ENCODE peak calls at places on chromosomes 11 and 22, in four cellular contexts. K is HepG2, X is H1, D is GM12878. M is an unnamed sample.

GRCh38 chr11:75578977-75579376 is 16.9 kb downstream of the SERPINH1 start:
- DNase-seq in K (no peak), X (no peak), D (no peak), M (no peak)

GRCh38 chr22:19824197-19825015 is 30.3 kb downstream of the GNB1L start:
- DNase-seq in K (peak), X (peak), D (no peak), M (no peak)

GRCh38 chr11:69828971-69829344 is 9.7 kb upstream of the FGF3 start:
- DNase-seq in K (no peak), X (no peak), D (no peak), M (no peak)

GRCh38 chr11:47352556-47352955 is at the start of gene MYBPC3:
- DNase-seq in K (no peak), X (no peak), D (no peak), M (no peak)

GRCh38 chr11:80873309-80873999 is 1432.6 kb upstream of the TENM4 start:
- DNase-seq in K (no peak), X (no peak), D (peak), M (no peak)

GRCh38 chr11:94396282-94396681 is 4.9 kb downstream of the GPR83 start:
- DNase-seq in K (no peak), X (no peak), D (no peak), M (no peak)

GRCh38 chr11:117834838-117835443 is 10.4 kb upstream of the FXYD2 start:
- DNase-seq in K (no peak), X (no peak), D (no peak), M (no peak)

GRCh38 chr11:32829680-32830412 is at the start of gene PRRG4:
- DNase-seq in K (no peak), X (peak), D (no peak), M (no peak)

GRCh38 chr11:34655335-34656008 is 34.6 kb downstream of the EHF start:
- DNase-seq in K (peak), X (no peak), D (no peak), M (no peak)

GRCh38 chr11:115941481-115941993 is 437.3 kb upstream of the CADM1 start:
- DNase-seq in K (no peak), X (no peak), D (no peak), M (no peak)

GRCh38 chr11:76232026-76232665 is 25.8 kb upstream of the WNT11 start:
- DNase-seq in K (no peak), X (no peak), D (peak), M (no peak)

GRCh38 chr11:68518191-68518590 is 57.6 kb downstream of the PPP6R3 start:
- DNase-seq in K (no peak), X (no peak), D (no peak), M (no peak)

GRCh38 chr11:32562839-32563599 is 20.6 kb upstream of the EIF3M start:
- DNase-seq in K (no peak), X (no peak), D (no peak), M (no peak)

GRCh38 chr11:132140056-132140455 is 769.6 kb downstream of the NTM start:
- DNase-seq in K (no peak), X (no peak), D (no peak), M (no peak)

GRCh38 chr22:19932367-19933206 is 9.0 kb upstream of the COMT start:
- DNase-seq in K (no peak), X (no peak), D (no peak), M (no peak)

GRCh38 chr11:26964335-26964734 is 29.6 kb upstream of the FIBIN start:
- DNase-seq in K (no peak), X (no peak), D (no peak), M (no peak)

GRCh38 chr11:114244995-114245394 is 51.2 kb upstream of the NNMT start:
- DNase-seq in K (no peak), X (no peak), D (no peak), M (no peak)

GRCh38 chr11:38182126-38182907 is 1584.3 kb upstream of the RAG2 start:
- DNase-seq in K (peak), X (no peak), D (no peak), M (no peak)

GRCh38 chr22:36569999-36570398 is 41.0 kb upstream of the EIF3D start:
- DNase-seq in K (peak), X (peak), D (no peak), M (peak)

GRCh38 chr11:113378013-113378412 is 9.6 kb upstream of the ANKK1 start:
- DNase-seq in K (no peak), X (no peak), D (no peak), M (no peak)

GRCh38 chr11:77113382-77114088 is 10.9 kb downstream of the OMP start:
- DNase-seq in K (no peak), X (peak), D (no peak), M (no peak)

GRCh38 chr11:103476874-103477273 is 367.6 kb downstream of the DYNC2H1 start:
- DNase-seq in K (no peak), X (no peak), D (no peak), M (no peak)

GRCh38 chr11:13692172-13692571 is 23.7 kb downstream of the FAR1 start:
- DNase-seq in K (no peak), X (no peak), D (no peak), M (no peak)

GRCh38 chr11:34027516-34028406 is 23.8 kb upstream of the CAPRIN1 start:
- DNase-seq in K (peak), X (no peak), D (no peak), M (no peak)

GRCh38 chr11:12743834-12744449 is 69.7 kb downstream of the TEAD1 start:
- DNase-seq in K (no peak), X (no peak), D (no peak), M (no peak)

GRCh38 chr11:111734383-111735261 is 31.6 kb downstream of the PPP2R1B start:
- DNase-seq in K (no peak), X (no peak), D (no peak), M (no peak)

GRCh38 chr11:65427691-65428577 is 5.3 kb downstream of the NEAT1 start:
- DNase-seq in K (no peak), X (no peak), D (no peak), M (no peak)

GRCh38 chr22:44338906-44339305 is 26.2 kb upstream of the SHISAL1 start:
- DNase-seq in K (no peak), X (no peak), D (no peak), M (no peak)

GRCh38 chr22:45511847-45512261 is 9.2 kb downstream of the FBLN1 start:
- DNase-seq in K (no peak), X (no peak), D (no peak), M (no peak)
- TF ChIP-seq ZNF274 in K (no peak), X (no peak), D (no peak), M (no peak)

GRCh38 chr11:1753426-1754305 is 3.3 kb upstream of the IFITM10 start:
- DNase-seq in K (no peak), X (no peak), D (no peak), M (no peak)

GRCh38 chr11:1756024-1756561 is 5.7 kb upstream of the IFITM10 start:
- DNase-seq in K (no peak), X (no peak), D (no peak), M (no peak)

GRCh38 chr11:1754376-1755150 is 4.2 kb upstream of the IFITM10 start:
- DNase-seq in K (no peak), X (no peak), D (no peak), M (no peak)

GRCh38 chr11:1756791-1757771 is 6.6 kb downstream of the CTSD start:
- DNase-seq in K (no peak), X (no peak), D (no peak), M (no peak)

DNA sequence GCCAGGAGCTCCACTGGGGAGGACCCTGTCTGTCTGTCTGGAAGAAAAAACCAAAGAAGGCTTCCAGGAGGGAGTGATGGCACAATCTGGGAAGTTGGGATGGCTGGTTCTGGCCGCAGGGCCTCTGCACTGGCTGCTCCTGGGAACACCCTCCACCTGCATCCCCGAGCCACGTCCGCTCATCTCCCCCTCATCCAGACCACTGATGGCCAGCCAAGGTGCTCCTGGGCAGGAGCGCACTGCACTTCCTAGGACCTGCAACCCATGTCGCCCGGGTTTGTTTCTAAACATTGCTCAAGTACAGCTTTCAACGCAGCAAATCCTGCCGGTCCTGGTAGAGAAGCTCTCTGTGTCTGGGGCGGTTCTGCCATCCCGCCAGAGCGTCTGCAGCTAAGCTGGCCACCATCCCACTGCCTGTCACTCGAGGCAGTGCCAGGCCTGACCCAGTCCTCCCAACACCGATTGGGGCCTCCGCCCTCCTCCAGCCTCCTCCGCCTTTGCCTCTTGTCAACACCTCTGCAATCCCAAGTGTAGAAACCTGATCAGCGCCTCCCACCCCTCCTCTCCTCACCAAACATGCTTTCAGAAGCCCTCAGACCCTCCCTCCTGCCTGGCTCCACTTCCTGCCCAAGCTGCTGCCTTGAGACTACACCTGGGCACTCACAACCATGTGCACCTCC is 5.1 kb upstream of the IFITM10 start:
- DNase-seq in K (no peak), X (no peak), D (no peak), M (no peak)
- TF ChIP-seq SUZ12 in K (no peak), X (no peak), D (no peak), M (no peak)

DNA sequence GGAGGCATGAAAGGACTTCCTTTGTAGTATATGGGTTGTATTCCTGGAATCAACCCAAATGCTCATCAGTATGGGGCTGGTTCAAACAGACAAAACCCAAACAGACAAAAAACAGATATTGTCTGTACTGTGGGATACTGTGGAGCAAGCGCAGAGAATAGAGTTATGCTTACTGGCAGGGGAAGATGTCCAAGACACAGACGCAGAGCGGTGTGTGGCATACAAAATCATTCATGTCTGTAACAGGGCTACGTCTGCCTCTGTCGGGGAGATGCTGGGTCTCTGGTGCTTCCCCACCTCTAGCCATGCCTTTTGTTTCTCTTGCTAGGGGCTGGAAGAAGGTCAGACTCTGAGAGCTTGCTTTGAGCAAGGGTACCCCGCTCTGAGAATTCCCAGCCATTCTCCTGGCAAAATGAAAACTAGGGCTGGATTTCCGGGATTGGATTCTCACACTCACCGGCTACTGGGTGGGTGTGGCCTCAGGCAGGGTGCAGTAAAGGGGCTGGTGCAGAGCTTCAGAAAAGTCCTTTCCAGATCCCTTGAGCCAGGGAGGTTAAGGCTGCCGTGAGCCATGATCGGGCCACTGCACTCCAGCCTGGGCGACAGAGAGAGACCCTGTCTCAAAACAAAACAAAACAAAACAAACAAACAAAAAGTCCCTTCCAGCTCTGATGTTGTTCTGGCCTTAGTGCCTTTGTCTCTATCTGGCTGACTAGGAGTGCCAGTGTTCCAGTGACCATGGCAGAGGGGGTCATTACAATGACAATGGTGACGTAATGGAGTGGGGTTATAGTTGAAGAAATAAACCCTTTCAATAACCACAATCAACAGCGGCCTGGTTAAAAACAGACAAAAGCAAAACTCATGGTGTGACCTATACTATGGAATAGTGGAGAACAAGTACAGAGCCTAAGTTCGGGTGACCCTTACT is 2.9 kb upstream of the ABCC8 start:
- DNase-seq in K (no peak), X (peak), D (no peak), M (no peak)
- TF ChIP-seq YY1 in K (no peak), X (peak), D (no peak), M (no peak)

GRCh38 chr22:30226192-30226832 is 20.2 kb downstream of the LIF start:
- DNase-seq in K (peak), X (no peak), D (no peak), M (no peak)
- TF ChIP-seq ZNF274 in K (no peak), X (no peak), D (no peak), M (no peak)

GRCh38 chr11:130314749-130315285 is at the start of gene ZBTB44:
- DNase-seq in K (peak), X (peak), D (peak), M (peak)
- TF ChIP-seq SUZ12 in K (no peak), X (no peak), D (no peak), M (no peak)

GRCh38 chr11:120209750-120210650 is 832 bp upstream of the OAF start:
- DNase-seq in K (no peak), X (no peak), D (no peak), M (no peak)

GRCh38 chr11:120210651-120211521 is at the start of gene OAF:
- DNase-seq in K (peak), X (peak), D (no peak), M (peak)

GRCh38 chr11:120208012-120208441 is 2.8 kb upstream of the OAF start:
- DNase-seq in K (peak), X (no peak), D (no peak), M (no peak)

GRCh38 chr11:120207517-120207916 is 3.3 kb upstream of the OAF start:
- DNase-seq in K (no peak), X (no peak), D (no peak), M (no peak)

GRCh38 chr11:120208777-120209176 is 2.1 kb upstream of the OAF start:
- DNase-seq in K (peak), X (no peak), D (no peak), M (no peak)
- TF ChIP-seq YY1 in K (no peak), X (no peak), D (no peak), M (no peak)

DNA sequence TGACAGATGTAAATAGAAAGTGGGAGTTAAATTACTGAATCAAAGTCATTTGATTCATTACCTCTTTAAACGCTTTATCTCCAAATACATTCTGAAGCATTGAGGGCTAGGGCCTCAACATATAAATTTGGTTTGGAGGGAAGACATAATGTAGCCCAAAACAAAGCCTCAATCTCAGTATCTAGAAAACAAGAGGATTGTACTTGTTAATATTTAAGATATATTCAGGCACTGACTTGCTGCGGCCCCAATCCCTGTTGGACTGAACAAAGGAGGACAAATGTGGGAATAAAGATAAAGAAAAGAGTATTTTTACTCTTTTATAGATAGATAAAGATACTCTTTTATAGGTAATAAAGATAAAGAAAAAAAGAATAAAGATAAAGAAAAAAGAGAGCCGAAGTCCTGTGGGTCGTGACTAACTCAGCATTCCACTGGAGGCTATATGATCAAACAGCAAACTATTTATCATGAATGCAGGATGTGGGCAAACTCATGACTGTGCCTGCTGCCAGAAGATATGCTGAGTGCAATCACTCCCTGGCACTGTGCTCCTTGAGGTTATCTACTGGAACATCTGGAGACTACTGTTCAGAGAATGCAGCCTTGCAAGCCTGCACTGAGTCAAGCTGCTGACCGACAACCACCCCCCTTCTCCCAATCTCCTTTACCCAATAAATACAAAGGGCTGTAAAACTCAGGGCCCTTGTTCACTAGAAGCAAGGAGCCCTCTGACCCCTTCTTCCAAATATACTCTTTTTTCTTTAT is 6.9 kb downstream of the OR10V1 start:
- DNase-seq in K (no peak), X (no peak), D (no peak), M (no peak)
- TF ChIP-seq ZNF274 in K (no peak), X (no peak), D (no peak), M (no peak)

DNA sequence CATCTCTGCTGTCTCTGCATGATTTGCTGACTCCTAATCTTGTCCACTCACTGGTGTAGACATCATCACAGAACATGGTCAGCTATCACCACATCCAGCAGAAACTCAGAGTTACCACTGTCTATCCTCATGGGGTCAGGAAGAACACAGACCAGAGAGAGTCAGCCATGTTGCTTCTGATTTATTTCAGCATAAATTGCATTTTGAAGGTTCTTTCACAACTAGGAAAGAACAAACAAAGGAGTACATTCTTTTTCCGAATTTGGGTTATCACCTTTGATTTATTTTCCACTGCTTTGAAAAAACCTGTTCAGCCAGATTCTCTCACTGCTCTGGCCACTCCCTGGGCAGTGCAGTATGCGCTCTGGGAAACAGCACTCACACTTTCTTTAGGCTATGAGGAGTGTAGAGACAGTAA is 172.0 kb upstream of the MTMR2 start:
- DNase-seq in K (no peak), X (no peak), D (no peak), M (no peak)
- TF ChIP-seq SUZ12 in K (no peak), X (no peak), D (no peak), M (no peak)

GRCh38 chr11:2518983-2519340 is 74.2 kb downstream of the KCNQ1 start:
- DNase-seq in K (no peak), X (peak), D (no peak), M (no peak)
- TF ChIP-seq YY1 in K (no peak), X (no peak), D (no peak), M (no peak)

DNA sequence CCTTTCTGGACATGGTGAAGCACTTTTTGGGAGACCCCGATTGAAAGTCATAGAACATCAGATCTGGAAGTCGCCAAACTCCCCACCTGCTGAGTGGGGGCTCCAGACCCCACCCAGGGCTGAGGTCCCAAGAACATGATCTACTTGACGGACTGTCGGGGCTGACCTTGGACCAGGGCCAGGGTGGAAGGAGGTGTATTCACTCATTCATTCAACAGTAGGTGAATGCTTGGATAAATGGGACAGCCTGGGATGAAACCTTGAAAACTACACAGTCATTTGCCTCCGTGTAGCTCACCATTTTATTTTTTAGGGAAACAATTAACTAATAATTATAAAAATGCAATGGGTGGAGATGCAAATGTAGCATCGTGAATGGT is 629.0 kb downstream of the BRD1 start:
- DNase-seq in K (no peak), X (no peak), D (no peak), M (no peak)
- TF ChIP-seq ZNF274 in K (no peak), X (no peak), D (no peak), M (no peak)

M was measured in NT2/D1.